ENCODE peak calls at places on chromosomes 6 and 20, in eight cellular contexts. X is GM23248; J is A549; F is esophagus muscularis mucosa; H is naive thymus-derived CD4-positive, alpha-beta T cell; Y is heart left ventricle; N is lung; T is CD4-positive, alpha-beta memory T cell. B is an unnamed sample.

GRCh38 chr6:158037021-158037420 is 55.4 kb downstream of the SYNJ2 start:
- DNase-seq in X (no peak), J (no peak), F (no peak), H (no peak), Y (no peak), N (no peak), T (no peak), B (no peak)

GRCh38 chr6:25962368-25963127 is at the start of gene TRIM38:
- DNase-seq in X (peak), J (peak), F (peak), H (peak), Y (peak), N (peak), T (peak), B (peak)

GRCh38 chr6:53728570-53729194 is 63.1 kb upstream of the KLHL31 start:
- DNase-seq in X (peak), J (peak), F (no peak), H (peak), Y (peak), N (no peak), T (peak), B (peak)

GRCh38 chr6:29964904-29965872 is 22.9 kb downstream of the HLA-A start:
- DNase-seq in X (peak), J (peak), F (peak), H (peak), Y (peak), N (peak), T (peak), B (peak)

GRCh38 chr20:58515240-58516212 is at the start of gene APCDD1L:
- DNase-seq in X (peak), J (no peak), F (no peak), H (no peak), Y (no peak), N (no peak), T (no peak), B (no peak)

GRCh38 chr6:26311385-26312095 is 53.5 kb upstream of the BTN3A2 start:
- DNase-seq in X (peak), J (peak), F (no peak), H (peak), Y (no peak), N (peak), T (peak), B (peak)

GRCh38 chr20:10263385-10264165 is 44.9 kb downstream of the SNAP25 start:
- DNase-seq in X (no peak), J (peak), F (peak), H (no peak), Y (no peak), N (no peak), T (no peak), B (no peak)

GRCh38 chr6:107118976-107119375 is 3.7 kb upstream of the BEND3 start:
- DNase-seq in X (no peak), J (no peak), F (no peak), H (no peak), Y (no peak), N (no peak), T (no peak), B (no peak)

GRCh38 chr20:37299718-37300529 is 10.5 kb downstream of the MANBAL start:
- DNase-seq in X (peak), J (no peak), F (no peak), H (no peak), Y (no peak), N (no peak), T (no peak), B (no peak)

GRCh38 chr6:26514984-26515383 is 14.9 kb downstream of the BTN1A1 start:
- DNase-seq in X (no peak), J (no peak), F (no peak), H (no peak), Y (no peak), N (no peak), T (no peak), B (no peak)

GRCh38 chr6:108260126-108260808 is 573 bp downstream of the SNX3 start:
- DNase-seq in X (peak), J (peak), F (no peak), H (no peak), Y (peak), N (no peak), T (peak), B (no peak)

GRCh38 chr6:57324538-57324937 is 7.1 kb downstream of the PRIM2 start:
- DNase-seq in X (peak), J (peak), F (no peak), H (no peak), Y (no peak), N (no peak), T (no peak), B (no peak)

GRCh38 chr20:22584630-22584921 is 204 bp upstream of the FOXA2 start:
- DNase-seq in X (no peak), J (peak), F (no peak), H (no peak), Y (no peak), N (no peak), T (no peak), B (no peak)

GRCh38 chr6:72040106-72040505 is 153.8 kb downstream of the RIMS1 start:
- DNase-seq in X (no peak), J (no peak), F (no peak), H (no peak), Y (no peak), N (no peak), T (no peak), B (no peak)

GRCh38 chr6:110017946-110018345 is 39.8 kb downstream of the GPR6 start:
- DNase-seq in X (no peak), J (no peak), F (peak), H (no peak), Y (no peak), N (no peak), T (no peak), B (no peak)

GRCh38 chr20:20658123-20658522 is 54.3 kb downstream of the RALGAPA2 start:
- DNase-seq in X (no peak), J (no peak), F (no peak), H (no peak), Y (no peak), N (no peak), T (no peak), B (no peak)
- H3K27ac ChIP-seq in X (no peak), J (no peak), F (no peak), H (no peak), Y (no peak), N (no peak), T (no peak), B (no peak)

DNA sequence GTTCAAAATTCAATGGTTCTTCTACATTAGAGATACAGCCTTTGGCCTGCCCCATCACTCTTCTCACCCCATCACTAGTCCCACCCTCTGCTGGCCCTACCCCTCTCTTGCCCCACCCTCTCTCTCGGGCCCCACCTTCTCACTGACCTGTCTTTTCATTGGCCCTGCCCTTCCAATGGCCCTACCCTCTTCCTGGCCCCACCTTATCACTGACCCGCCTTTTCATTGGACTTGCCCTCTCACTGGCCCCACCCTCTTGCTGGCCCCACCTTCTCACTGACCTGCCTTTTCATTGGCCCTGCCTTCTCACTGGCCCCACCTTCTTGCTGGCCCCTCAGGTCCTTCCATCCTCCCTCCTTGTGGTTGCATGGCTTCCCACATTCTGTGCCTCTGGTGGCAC is 107.2 kb upstream of the PLEKHG1 start:
- DNase-seq in X (no peak), J (peak), F (peak), H (no peak), Y (no peak), N (no peak), T (no peak), B (no peak)
- H3K27ac ChIP-seq in X (no peak), J (no peak), F (no peak), H (no peak), Y (no peak), N (no peak), T (no peak), B (no peak)

DNA sequence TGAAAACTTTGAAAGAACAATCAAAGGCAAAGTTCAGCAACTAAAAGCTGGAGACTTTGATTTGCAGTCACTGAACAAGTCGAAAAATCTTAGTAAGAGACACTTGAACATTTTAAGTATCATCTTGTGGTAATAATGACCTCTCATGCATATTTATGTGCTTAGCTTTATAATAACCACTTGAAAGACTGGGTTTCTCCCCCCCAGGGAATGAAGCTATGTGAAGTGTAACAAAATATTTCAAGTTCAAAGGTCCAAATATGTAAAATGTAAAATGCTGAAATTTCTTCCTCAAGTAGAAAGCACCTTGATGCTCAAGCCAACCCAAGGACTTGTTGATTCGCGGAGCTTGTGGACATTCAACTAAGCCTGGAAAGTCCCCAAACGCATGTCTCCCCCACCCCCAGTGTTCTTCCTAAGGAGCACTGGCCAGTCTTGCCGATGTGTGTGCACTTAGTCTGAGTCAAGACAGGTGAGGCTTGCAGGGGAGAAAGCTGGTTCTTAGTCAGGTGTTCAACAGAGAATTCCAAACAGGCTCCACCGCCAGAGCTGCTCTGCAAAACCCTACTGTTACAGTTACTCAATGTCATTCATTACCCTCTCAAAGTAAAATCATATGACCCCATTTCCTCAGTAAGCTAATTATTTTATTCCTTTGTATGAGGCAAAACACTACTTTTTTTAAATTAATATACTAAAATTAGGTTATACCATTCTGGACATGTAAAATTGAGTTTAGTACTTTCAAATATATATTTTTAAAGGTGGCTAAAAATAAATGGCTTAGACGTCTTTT is 46.9 kb upstream of the QKI start:
- DNase-seq in X (no peak), J (no peak), F (no peak), H (no peak), Y (no peak), N (peak), T (no peak), B (no peak)
- H3K27ac ChIP-seq in X (no peak), J (no peak), F (no peak), H (no peak), Y (no peak), N (peak), T (no peak), B (no peak)

GRCh38 chr6:5906340-5906670 is 100.4 kb downstream of the NRN1 start:
- DNase-seq in X (no peak), J (no peak), F (no peak), H (no peak), Y (no peak), N (no peak), T (no peak), B (no peak)
- H3K27ac ChIP-seq in X (peak), J (no peak), F (peak), H (no peak), Y (no peak), N (no peak), T (no peak), B (no peak)

DNA sequence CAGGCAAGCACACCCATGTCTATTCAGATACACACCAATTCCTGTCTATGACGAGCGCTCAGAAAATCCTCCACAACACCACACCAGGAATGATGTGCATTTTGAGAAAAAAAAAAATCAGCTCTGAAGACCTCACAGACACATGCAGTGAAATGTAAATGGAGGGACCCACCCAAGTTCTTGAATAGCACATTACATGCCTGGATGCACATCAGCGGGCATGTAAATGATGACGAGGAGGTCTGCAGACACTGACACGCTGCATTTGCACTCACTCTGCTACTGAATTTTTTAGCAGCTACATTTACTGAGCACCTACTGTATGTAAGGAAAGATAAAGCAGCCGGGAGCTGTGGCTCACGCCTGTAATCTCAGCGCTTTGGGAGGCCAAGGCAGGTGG is 14.7 kb downstream of the NRSN2 start:
- DNase-seq in X (no peak), J (no peak), F (no peak), H (no peak), Y (no peak), N (no peak), T (no peak), B (no peak)
- H3K27ac ChIP-seq in X (no peak), J (peak), F (no peak), H (no peak), Y (no peak), N (peak), T (no peak), B (no peak)

B was measured in ovary.